ENCODE peak calls at places on chromosomes 11 and 22, in seven cellular contexts. N is endodermal cell; C is heart left ventricle; M is left ventricle myocardium inferior; P is CD4-positive, alpha-beta T cell; L is neuronal stem cell; A is right lobe of liver. V is an unnamed sample.

GRCh38 chr11:7689239-7689638 is 15.9 kb upstream of the CYB5R2 start:
- DNase-seq in M (no peak), C (no peak), P (no peak), N (no peak), A (no peak), L (no peak), V (no peak)

GRCh38 chr11:77269484-77270123 is 31.9 kb downstream of the GDPD4 start:
- DNase-seq in L (no peak), P (no peak), C (no peak), N (no peak), M (no peak), A (no peak), V (no peak)

GRCh38 chr22:49763138-49763537 is 64.5 kb downstream of the BRD1 start:
- DNase-seq in N (peak; percentile 22), C (no peak), P (no peak), A (no peak), L (no peak), M (no peak), V (no peak)

GRCh38 chr11:72686639-72687215 is 12.5 kb upstream of the PDE2A start:
- DNase-seq in C (no peak), L (no peak), N (no peak), A (no peak), M (no peak), P (no peak), V (no peak)

GRCh38 chr11:46914363-46914762 is 4.0 kb downstream of the LRP4 start:
- DNase-seq in P (no peak), A (no peak), M (peak; percentile 50), C (peak; percentile 76), L (no peak), N (no peak), V (no peak)

GRCh38 chr11:107929611-107930200 is 1.5 kb downstream of the RAB39A start:
- DNase-seq in N (peak; percentile 50), L (no peak), P (no peak), C (no peak), A (peak; percentile 25), M (no peak), V (no peak)

GRCh38 chr11:66288138-66288865 is 641 bp downstream of the YIF1A start:
- DNase-seq in C (no peak), N (peak; percentile 68), P (no peak), A (peak; percentile 74), L (no peak), M (peak; percentile 46), V (no peak)

GRCh38 chr22:46480396-46480795 is 57.0 kb downstream of the CELSR1 start:
- DNase-seq in P (no peak), N (no peak), L (no peak), C (no peak), A (no peak), M (no peak), V (no peak)

GRCh38 chr11:67641302-67642147 is 2.0 kb upstream of the TBX10 start:
- DNase-seq in L (no peak), C (no peak), N (peak; percentile 44), P (no peak), A (no peak), M (no peak), V (no peak)

GRCh38 chr11:10305964-10306918 is 1.4 kb downstream of the ADM start:
- DNase-seq in A (peak; percentile 51), N (peak; percentile 78), M (peak; percentile 30), P (no peak), L (no peak), C (no peak), V (no peak)

GRCh38 chr11:221998-222789 is 13.9 kb downstream of the SIRT3 start:
- DNase-seq in N (peak; percentile 31), M (no peak), P (no peak), C (no peak), A (no peak), L (no peak), V (no peak)

GRCh38 chr11:12122083-12122482 is 11.7 kb downstream of the MICAL2 start:
- DNase-seq in N (peak; percentile 84), M (no peak), A (no peak), L (no peak), C (no peak), P (no peak), V (peak; percentile 53)

GRCh38 chr11:32081129-32081641 is 9.7 kb upstream of the RCN1 start:
- DNase-seq in C (peak; percentile 31), L (no peak), N (no peak), M (peak; percentile 18), A (no peak), P (no peak), V (no peak)

GRCh38 chr11:56876621-56877312 is 111.9 kb upstream of the OR5AK2 start:
- DNase-seq in L (no peak), P (no peak), C (no peak), M (no peak), N (no peak), A (no peak), V (no peak)

GRCh38 chr11:73412308-73412707 is 36.1 kb downstream of the RELT start:
- DNase-seq in L (no peak), N (no peak), M (no peak), P (no peak), A (no peak), C (no peak), V (no peak)

GRCh38 chr11:112302226-112302868 is 41.7 kb upstream of the PLET1 start:
- DNase-seq in A (no peak), L (no peak), P (no peak), N (no peak), M (no peak), C (no peak), V (peak; percentile 26)

GRCh38 chr11:35680506-35680905 is 17.9 kb downstream of the TRIM44 start:
- DNase-seq in A (no peak), M (no peak), C (no peak), N (no peak), P (no peak), L (no peak), V (no peak)

GRCh38 chr11:126431401-126432064 is 76.0 kb downstream of the ST3GAL4 start:
- DNase-seq in L (no peak), C (peak; percentile 85), N (no peak), A (no peak), M (peak; percentile 73), P (no peak), V (no peak)

GRCh38 chr11:14148653-14149273 is 186.2 kb downstream of the SPON1 start:
- DNase-seq in L (no peak), P (no peak), M (no peak), N (no peak), A (no peak), C (no peak), V (peak; percentile 10)

GRCh38 chr11:14144905-14145304 is 182.4 kb downstream of the SPON1 start:
- DNase-seq in C (no peak), M (no peak), P (no peak), L (no peak), N (no peak), A (no peak), V (no peak)

GRCh38 chr11:14150878-14151277 is 188.4 kb downstream of the SPON1 start:
- DNase-seq in P (no peak), N (no peak), C (no peak), A (no peak), L (no peak), M (no peak), V (no peak)

GRCh38 chr11:14149683-14150082 is 187.2 kb downstream of the SPON1 start:
- DNase-seq in P (no peak), A (no peak), C (no peak), L (no peak), N (no peak), M (no peak), V (no peak)
- H3K27ac ChIP-seq in P (no peak overlapping the region), A (no peak overlapping the region), C (no peak overlapping the region), L (no peak overlapping the region), N (no peak overlapping the region), M (no peak overlapping the region), V (no peak overlapping the region)

GRCh38 chr11:59225017-59225416 is 12.3 kb upstream of the MPEG1 start:
- DNase-seq in C (no peak), L (no peak), M (no peak), N (no peak), A (no peak), P (no peak), V (no peak)
- H3K27ac ChIP-seq in C (no peak overlapping the region), L (no peak overlapping the region), M (peak overlapping the region; percentile 77), N (no peak overlapping the region), A (peak overlapping the region; percentile 65), P (no peak overlapping the region), V (no peak overlapping the region)

GRCh38 chr11:123159146-123159857 is 35.7 kb downstream of the CLMP start:
- DNase-seq in N (no peak), C (no peak), M (no peak), P (no peak), A (no peak), L (no peak), V (no peak)

GRCh38 chr11:123161386-123161785 is 33.7 kb downstream of the CLMP start:
- DNase-seq in P (no peak), L (no peak), M (no peak), C (no peak), A (no peak), N (no peak), V (no peak)

GRCh38 chr11:123152951-123153350 is 42.1 kb downstream of the CLMP start:
- DNase-seq in C (no peak), L (no peak), P (no peak), A (no peak), N (no peak), M (no peak), V (no peak)

GRCh38 chr11:123158609-123159008 is 36.4 kb downstream of the CLMP start:
- DNase-seq in C (no peak), L (no peak), P (no peak), A (no peak), M (no peak), N (no peak), V (no peak)

GRCh38 chr11:123157995-123158394 is 37.1 kb downstream of the CLMP start:
- DNase-seq in N (no peak), L (no peak), A (no peak), C (no peak), M (no peak), P (no peak), V (no peak)
- H3K27ac ChIP-seq in N (no peak overlapping the region), L (no peak overlapping the region), A (no peak overlapping the region), C (no peak overlapping the region), M (no peak overlapping the region), P (no peak overlapping the region), V (no peak overlapping the region)

GRCh38 chr11:29773656-29774264 is 243.1 kb downstream of the KCNA4 start:
- DNase-seq in N (no peak), A (no peak), P (no peak), C (peak; percentile 63), L (no peak), M (peak; percentile 25), V (no peak)
- H3K27ac ChIP-seq in N (no peak overlapping the region), A (no peak overlapping the region), P (no peak overlapping the region), C (no peak overlapping the region), L (no peak overlapping the region), M (peak overlapping the region; percentile 82), V (no peak overlapping the region)